ENCODE peak calls at places on chromosomes 5 and 9, in nine cellular contexts. J is CD4-positive, alpha-beta memory T cell; F is right lobe of liver; R is CD8-positive, alpha-beta memory T cell; O is mammary epithelial cell; K is prostate gland; T is thyroid gland; Z is sigmoid colon; E is aorta. V is an unnamed sample.

GRCh38 chr9:34454571-34455065 is 3.8 kb downstream of the FAM219A start:
- DNase-seq in J (no peak), K (no peak), Z (no peak), E (no peak), R (no peak), O (peak; percentile 80), T (no peak), F (no peak), V (no peak)

GRCh38 chr9:1456301-1456999 is 406.3 kb downstream of the DMRT2 start:
- DNase-seq in E (no peak), F (no peak), J (no peak), O (no peak), R (no peak), K (no peak), T (no peak), Z (no peak), V (no peak)

GRCh38 chr5:160497897-160498296 is 76.2 kb downstream of the PTTG1 start:
- DNase-seq in R (no peak), Z (no peak), E (no peak), O (no peak), F (no peak), K (no peak), T (no peak), J (no peak), V (no peak)

GRCh38 chr5:51378061-51378409 is 5.2 kb upstream of the ISL1 start:
- DNase-seq in O (no peak), Z (no peak), T (no peak), R (no peak), E (no peak), F (no peak), K (no peak), J (no peak), V (no peak)

GRCh38 chr9:5193345-5193744 is 7.9 kb upstream of the INSL6 start:
- DNase-seq in F (no peak), J (no peak), T (no peak), K (no peak), Z (no peak), O (no peak), E (no peak), R (no peak), V (no peak)

GRCh38 chr9:79976501-79977444 is 405.0 kb downstream of the TLE4 start:
- DNase-seq in R (no peak), T (no peak), J (no peak), K (no peak), E (no peak), F (no peak), Z (no peak), O (no peak), V (peak; percentile 67)

GRCh38 chr5:142671276-142671675 is 14.6 kb downstream of the FGF1 start:
- DNase-seq in F (no peak), J (no peak), T (no peak), O (no peak), Z (no peak), E (no peak), R (no peak), K (no peak), V (no peak)

GRCh38 chr9:37549527-37549926 is 26.7 kb downstream of the FBXO10 start:
- DNase-seq in E (no peak), T (peak; percentile 31), Z (no peak), O (peak; percentile 19), F (no peak), K (no peak), J (no peak), R (no peak), V (no peak)

GRCh38 chr5:171640396-171640981 is 145.1 kb upstream of the SMIM23 start:
- DNase-seq in E (no peak), T (no peak), R (no peak), F (no peak), Z (no peak), J (no peak), O (no peak), K (no peak), V (no peak)

GRCh38 chr5:6446626-6447309 is 1.9 kb upstream of the UBE2QL1 start:
- DNase-seq in K (no peak), F (no peak), J (no peak), Z (no peak), E (no peak), T (no peak), R (no peak), O (no peak), V (peak; percentile 15)

GRCh38 chr9:98801969-98802371 is 5.5 kb upstream of the GALNT12 start:
- DNase-seq in K (no peak), Z (no peak), J (no peak), E (no peak), F (no peak), T (no peak), O (peak; percentile 71), R (no peak), V (no peak)

GRCh38 chr5:172007153-172007794 is 836 bp upstream of the FBXW11 start:
- DNase-seq in J (no peak), T (no peak), Z (no peak), K (no peak), E (no peak), O (no peak), R (peak; percentile 50), F (no peak), V (no peak)

GRCh38 chr5:172156541-172156994 is 31.5 kb downstream of the STK10 start:
- DNase-seq in O (no peak), K (no peak), J (no peak), T (no peak), E (no peak), Z (no peak), F (peak; percentile 66), R (peak; percentile 18), V (no peak)

GRCh38 chr5:109805472-109805871 is 115.7 kb downstream of the MAN2A1 start:
- DNase-seq in O (no peak), F (no peak), T (no peak), E (no peak), R (no peak), Z (no peak), J (no peak), K (no peak), V (no peak)

GRCh38 chr5:90368454-90369246 is 40.9 kb downstream of the CETN3 start:
- DNase-seq in F (no peak), K (no peak), Z (no peak), E (no peak), J (no peak), R (no peak), O (no peak), T (no peak), V (no peak)

GRCh38 chr9:126420643-126421564 is 94.3 kb downstream of the MVB12B start:
- DNase-seq in R (no peak), Z (no peak), F (no peak), E (no peak), K (no peak), O (peak; percentile 85), T (peak; percentile 45), J (no peak), V (no peak)

GRCh38 chr5:91225848-91226686 is 157.1 kb downstream of the ARRDC3 start:
- DNase-seq in T (peak; percentile 74), O (peak; percentile 46), E (no peak), R (peak; percentile 70), J (peak; percentile 58), Z (no peak), K (peak; percentile 10), F (peak; percentile 47), V (no peak)

GRCh38 chr5:150153483-150153882 is 2.2 kb downstream of the PDGFRB start:
- DNase-seq in F (no peak), O (no peak), T (no peak), R (no peak), Z (no peak), E (no peak), K (no peak), J (no peak), V (no peak)

GRCh38 chr5:150155258-150156032 is at the start of gene PDGFRB:
- DNase-seq in Z (peak; percentile 98), K (peak; percentile 47), R (peak; percentile 74), O (no peak), T (peak; percentile 67), F (no peak), J (peak; percentile 6), E (peak; percentile 95), V (peak; percentile 95)

GRCh38 chr5:150154618-150155134 is 969 bp downstream of the PDGFRB start:
- DNase-seq in J (no peak), T (no peak), E (no peak), K (no peak), R (no peak), Z (no peak), F (no peak), O (no peak), V (no peak)

GRCh38 chr5:150152636-150153462 is 2.8 kb downstream of the PDGFRB start:
- DNase-seq in E (no peak), F (no peak), R (no peak), O (no peak), K (no peak), J (no peak), T (no peak), Z (no peak), V (no peak)

DNA sequence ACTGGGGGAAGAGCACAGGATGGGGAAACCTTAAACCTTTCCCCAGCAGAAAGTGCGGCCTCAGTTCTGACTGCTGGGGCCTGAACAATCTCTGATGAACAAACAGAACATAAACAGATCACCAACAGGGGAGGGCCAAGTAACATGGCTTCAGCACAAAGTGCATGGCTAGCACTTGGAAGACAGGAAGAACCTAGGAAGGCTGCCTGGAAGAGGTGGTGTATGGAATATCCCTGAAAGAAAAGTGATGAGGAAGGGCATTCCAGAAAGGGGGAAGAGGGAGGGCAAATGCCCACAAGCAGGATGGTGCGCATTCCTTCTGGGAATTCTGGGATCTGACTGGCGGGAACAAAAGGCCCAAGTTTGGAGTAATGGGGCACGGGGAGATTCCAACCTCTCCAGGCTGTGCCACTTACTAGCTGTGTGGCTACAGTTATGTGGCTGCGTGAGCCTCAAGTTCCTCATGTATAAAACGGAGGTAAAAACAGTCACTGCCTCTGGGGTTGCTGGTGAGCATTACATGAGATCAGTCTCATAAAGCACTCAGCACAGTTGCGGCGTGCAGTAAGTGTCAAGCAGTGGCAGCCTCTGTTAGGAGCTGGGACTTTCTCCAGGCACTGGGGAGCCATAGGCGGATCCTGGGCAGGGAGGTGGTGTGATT is 1.6 kb downstream of the PDGFRB start:
- DNase-seq in F (no peak), J (no peak), T (no peak), R (no peak), Z (no peak), K (no peak), O (no peak), E (peak; percentile 66), V (no peak)
- H3K27ac ChIP-seq in F (peak overlapping the region; percentile 29), J (no peak overlapping the region), T (peak overlapping the region; percentile 70), R (no peak overlapping the region), Z (peak overlapping the region; percentile 84), K (peak overlapping the region; percentile 73), O (no peak overlapping the region), E (no peak overlapping the region), V (peak overlapping the region; percentile 85)

GRCh38 chr9:107792596-107792995 is 303.0 kb upstream of the KLF4 start:
- DNase-seq in O (no peak), Z (no peak), R (no peak), E (no peak), F (no peak), T (no peak), K (no peak), J (no peak), V (no peak)
- H3K27ac ChIP-seq in O (no peak overlapping the region), Z (no peak overlapping the region), R (no peak overlapping the region), E (no peak overlapping the region), F (no peak overlapping the region), T (no peak overlapping the region), K (no peak overlapping the region), J (no peak overlapping the region), V (no peak overlapping the region)

GRCh38 chr9:13443380-13444271 is 164.1 kb upstream of the MPDZ start:
- DNase-seq in O (peak; percentile 6), E (no peak), J (no peak), R (no peak), T (no peak), F (no peak), Z (no peak), K (no peak), V (no peak)
- H3K27ac ChIP-seq in O (no peak overlapping the region), E (no peak overlapping the region), J (no peak overlapping the region), R (no peak overlapping the region), T (no peak overlapping the region), F (no peak overlapping the region), Z (no peak overlapping the region), K (no peak overlapping the region), V (no peak overlapping the region)

GRCh38 chr5:31900296-31900865 is 261.4 kb downstream of the PDZD2 start:
- DNase-seq in R (no peak), Z (no peak), F (no peak), K (no peak), J (no peak), T (no peak), E (no peak), O (no peak), V (no peak)
- H3K27ac ChIP-seq in R (no peak overlapping the region), Z (no peak overlapping the region), F (no peak overlapping the region), K (no peak overlapping the region), J (no peak overlapping the region), T (no peak overlapping the region), E (no peak overlapping the region), O (no peak overlapping the region), V (no peak overlapping the region)